ENCODE peak calls at places on chromosomes 16 and 17, in nine cellular contexts. Z is Panc1; V is mammary epithelial cell; I is ascending aorta; W is naive thymus-derived CD4-positive, alpha-beta T cell; A is H9; C is CD4-positive, alpha-beta memory T cell; D is Caco-2; J is CD8-positive, alpha-beta memory T cell. P is an unnamed sample.

GRCh38 chr17:81664051-81664470 is 2.3 kb downstream of the OXLD1 start:
- DNase-seq in Z (no peak), V (peak; percentile 14), I (no peak), W (no peak), A (no peak), C (no peak), D (no peak), J (no peak), P (no peak)

GRCh38 chr16:54928421-54929089 is 2.1 kb upstream of the IRX5 start:
- DNase-seq in Z (no peak), V (peak; percentile 58), I (no peak), W (peak; percentile 16), A (peak; percentile 37), C (peak; percentile 24), D (peak; percentile 94), J (no peak), P (peak; percentile 78)

GRCh38 chr16:18829221-18829620 is 27.9 kb upstream of the ARL6IP1 start:
- DNase-seq in Z (no peak), V (no peak), I (no peak), W (no peak), A (no peak), C (no peak), D (no peak), J (no peak), P (no peak)

GRCh38 chr17:78650093-78650715 is 73.0 kb upstream of the DNAH17 start:
- DNase-seq in Z (no peak), V (no peak), I (no peak), W (no peak), A (no peak), C (no peak), D (peak; percentile 35), J (no peak), P (no peak)

GRCh38 chr17:60141111-60142018 is 8.4 kb upstream of the CA4 start:
- DNase-seq in Z (no peak), V (no peak), I (no peak), W (no peak), A (no peak), C (no peak), D (no peak), J (no peak), P (no peak)

GRCh38 chr17:13228711-13229110 is 210.9 kb upstream of the ELAC2 start:
- DNase-seq in Z (no peak), V (no peak), I (no peak), W (no peak), A (no peak), C (no peak), D (no peak), J (no peak), P (no peak)

GRCh38 chr17:6213859-6214258 is 143.7 kb downstream of the WSCD1 start:
- DNase-seq in Z (no peak), V (no peak), I (no peak), W (no peak), A (no peak), C (no peak), D (no peak), J (no peak), P (no peak)

GRCh38 chr16:19104591-19104990 is 9.2 kb upstream of the ITPRIPL2 start:
- DNase-seq in Z (no peak), V (no peak), I (no peak), W (no peak), A (no peak), C (no peak), D (no peak), J (no peak), P (no peak)

GRCh38 chr17:29929006-29929543 is 953 bp downstream of the SSH2 start:
- DNase-seq in Z (no peak), V (peak; percentile 52), I (no peak), W (peak; percentile 12), A (peak; percentile 45), C (no peak), D (peak; percentile 36), J (no peak), P (peak; percentile 10)

GRCh38 chr17:75819723-75820410 is 24.3 kb downstream of the UNC13D start:
- DNase-seq in Z (no peak), V (no peak), I (no peak), W (no peak), A (no peak), C (no peak), D (no peak), J (no peak), P (no peak)

GRCh38 chr17:82399030-82399429 is 19.1 kb upstream of the HEXD start:
- DNase-seq in Z (no peak), V (no peak), I (no peak), W (no peak), A (no peak), C (no peak), D (no peak), J (no peak), P (no peak)

DNA sequence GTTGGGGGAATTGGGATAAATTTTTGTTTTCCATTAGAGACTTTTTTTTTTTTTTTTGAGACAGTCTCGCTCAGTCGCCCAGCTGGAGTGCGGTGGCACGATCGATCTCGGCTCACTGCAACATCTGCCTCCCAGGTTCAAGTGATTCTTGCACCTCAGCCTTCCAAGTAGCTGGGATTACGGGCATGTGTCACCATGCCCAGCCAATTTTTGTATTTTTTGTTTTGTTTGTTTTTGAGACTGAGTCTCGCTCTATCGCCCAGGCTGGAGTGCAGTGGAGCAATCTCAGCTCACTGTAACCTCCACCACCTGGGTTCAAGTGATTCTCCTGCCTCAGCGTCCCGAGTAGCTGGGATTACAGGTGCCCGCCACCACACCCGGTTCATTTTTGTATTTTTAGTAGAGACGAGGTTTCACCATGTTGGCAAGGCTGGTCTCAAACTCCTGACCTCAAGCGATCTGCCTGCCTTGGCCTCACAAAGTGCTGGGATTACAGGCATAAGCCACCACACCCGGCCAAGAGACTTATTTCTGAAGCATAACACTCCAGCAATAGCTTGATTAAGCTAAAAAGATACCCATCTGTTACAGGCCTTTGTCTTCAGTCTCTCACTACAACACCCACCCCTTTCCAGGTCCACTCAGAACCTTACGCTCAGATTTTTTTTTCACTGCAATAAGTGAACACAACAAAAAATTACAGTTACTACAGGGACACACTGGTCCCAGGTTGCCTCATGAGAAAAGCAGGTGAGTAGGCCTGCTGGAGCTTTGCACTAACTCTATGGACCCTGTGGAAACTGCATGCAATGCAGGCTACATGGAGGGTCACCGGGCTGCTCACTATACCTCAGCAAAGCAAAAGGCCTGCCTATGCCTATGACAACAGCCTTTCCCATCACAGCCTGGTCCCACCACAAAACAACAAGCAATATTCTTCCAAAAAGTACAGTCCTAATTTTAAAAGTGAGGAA is 34.6 kb downstream of the KANSL1 start:
- DNase-seq in Z (no peak), V (no peak), I (no peak), W (no peak), A (peak; percentile 43), C (no peak), D (no peak), J (no peak), P (no peak)
- H3K4me1 ChIP-seq in Z (peaks cover 40% of the 10 kb centered on the region), V (peaks cover 31% of the 10 kb centered on the region), I (peaks cover 6% of the 10 kb centered on the region), W (peaks cover 85% of the 10 kb centered on the region), A (peaks cover 10% of the 10 kb centered on the region), C (peaks cover 98% of the 10 kb centered on the region), D (peaks cover 8% of the 10 kb centered on the region), J (peaks cover 98% of the 10 kb centered on the region), P (no peaks in the 10 kb centered on the region)

GRCh38 chr17:64219571-64219970 is 43.5 kb downstream of the TEX2 start:
- DNase-seq in Z (no peak), V (no peak), I (no peak), W (no peak), A (no peak), C (no peak), D (peak; percentile 37), J (no peak), P (no peak)

GRCh38 chr17:64218066-64218465 is 45.0 kb downstream of the TEX2 start:
- DNase-seq in Z (no peak), V (no peak), I (no peak), W (peak; percentile 39), A (no peak), C (no peak), D (no peak), J (no peak), P (no peak)

GRCh38 chr17:64223283-64223682 is 39.8 kb downstream of the TEX2 start:
- DNase-seq in Z (no peak), V (no peak), I (no peak), W (no peak), A (no peak), C (no peak), D (no peak), J (no peak), P (no peak)

GRCh38 chr17:64223931-64224657 is 39.0 kb downstream of the TEX2 start:
- DNase-seq in Z (no peak), V (no peak), I (no peak), W (no peak), A (no peak), C (no peak), D (no peak), J (no peak), P (no peak)

GRCh38 chr17:64221679-64222078 is 41.4 kb downstream of the TEX2 start:
- DNase-seq in Z (no peak), V (no peak), I (no peak), W (no peak), A (no peak), C (no peak), D (no peak), J (no peak), P (no peak)
- H3K4me1 ChIP-seq in Z (peaks cover 9% of the 10 kb centered on the region), V (peaks cover 10% of the 10 kb centered on the region), I (peaks cover 5% of the 10 kb centered on the region), W (no peaks in the 10 kb centered on the region), A (peaks cover 3% of the 10 kb centered on the region), C (no peaks in the 10 kb centered on the region), D (peaks cover 30% of the 10 kb centered on the region), J (no peaks in the 10 kb centered on the region), P (peaks cover 2% of the 10 kb centered on the region)

GRCh38 chr16:28191364-28191985 is 20.3 kb downstream of the XPO6 start:
- DNase-seq in Z (no peak), V (peak; percentile 93), I (no peak), W (no peak), A (no peak), C (no peak), D (no peak), J (no peak), P (peak; percentile 57)

GRCh38 chr16:28192811-28193529 is 18.8 kb downstream of the XPO6 start:
- DNase-seq in Z (no peak), V (no peak), I (no peak), W (peak; percentile 79), A (no peak), C (peak; percentile 78), D (no peak), J (peak; percentile 64), P (no peak)

GRCh38 chr16:28196331-28196987 is 15.3 kb downstream of the XPO6 start:
- DNase-seq in Z (no peak), V (no peak), I (no peak), W (no peak), A (no peak), C (no peak), D (no peak), J (no peak), P (no peak)

GRCh38 chr16:28193530-28194423 is 18.0 kb downstream of the XPO6 start:
- DNase-seq in Z (no peak), V (peak; percentile 50), I (no peak), W (no peak), A (no peak), C (no peak), D (peak; percentile 18), J (peak; percentile 13), P (no peak)

GRCh38 chr16:28195859-28196258 is 15.9 kb downstream of the XPO6 start:
- DNase-seq in Z (no peak), V (no peak), I (no peak), W (no peak), A (no peak), C (no peak), D (no peak), J (no peak), P (no peak)
- H3K4me1 ChIP-seq in Z (peaks cover 2% of the 10 kb centered on the region), V (peaks cover 37% of the 10 kb centered on the region), I (no peaks in the 10 kb centered on the region), W (peaks cover 31% of the 10 kb centered on the region), A (peaks cover 5% of the 10 kb centered on the region), C (peaks cover 70% of the 10 kb centered on the region), D (peaks cover 12% of the 10 kb centered on the region), J (peaks cover 64% of the 10 kb centered on the region), P (no peaks in the 10 kb centered on the region)

GRCh38 chr16:51237861-51238378 is 86.8 kb upstream of the SALL1 start:
- DNase-seq in Z (no peak), V (no peak), I (no peak), W (no peak), A (no peak), C (no peak), D (peak; percentile 57), J (no peak), P (no peak)
- H3K4me1 ChIP-seq in Z (no peaks in the 10 kb centered on the region), V (no peaks in the 10 kb centered on the region), I (no peaks in the 10 kb centered on the region), W (no peaks in the 10 kb centered on the region), A (no peaks in the 10 kb centered on the region), C (no peaks in the 10 kb centered on the region), D (peaks cover 44% of the 10 kb centered on the region), J (no peaks in the 10 kb centered on the region), P (no peaks in the 10 kb centered on the region)